ENCODE peak calls at places on chromosome 9, in ten cellular contexts. P, B, D, V, K, L, W, U, A and Q are unnamed samples.

GRCh38 chr9:101639301-101639700 is 44.5 kb upstream of the PPP3R2 start:
- DNase-seq in P (no peak), B (no peak), D (no peak), V (no peak), K (no peak), L (peak; percentile 3), W (no peak), U (no peak), A (no peak), Q (no peak)

GRCh38 chr9:114112778-114113585 is 13.9 kb upstream of the KIF12 start:
- DNase-seq in P (peak; percentile 70), B (peak; percentile 83), D (no peak), V (no peak), K (peak; percentile 95), L (peak; percentile 64), W (no peak), U (peak; percentile 75), A (peak; percentile 26), Q (peak; percentile 97)

GRCh38 chr9:96217756-96218693 is 84.0 kb downstream of the HSD17B3 start:
- DNase-seq in P (peak; percentile 77), B (peak; percentile 69), D (peak; percentile 89), V (peak; percentile 57), K (peak; percentile 93), L (peak; percentile 73), W (peak; percentile 56), U (peak; percentile 30), A (peak; percentile 27), Q (peak; percentile 94)

GRCh38 chr9:128635266-128636023 is 21.2 kb downstream of the DYNC2I2 start:
- DNase-seq in P (peak; percentile 95), B (peak; percentile 90), D (peak; percentile 99), V (no peak), K (peak; percentile 96), L (peak; percentile 94), W (peak; percentile 93), U (peak; percentile 94), A (no peak), Q (peak; percentile 95)

GRCh38 chr9:129436751-129437625 is 183.9 kb downstream of the C9orf50 start:
- DNase-seq in P (peak; percentile 74), B (peak; percentile 67), D (peak; percentile 53), V (no peak), K (peak; percentile 91), L (peak; percentile 50), W (no peak), U (peak; percentile 57), A (peak; percentile 31), Q (peak; percentile 75)

GRCh38 chr9:108278341-108278740 is 577.4 kb downstream of the ACTL7B start:
- DNase-seq in P (no peak), B (no peak), D (no peak), V (no peak), K (no peak), L (peak; percentile 36), W (no peak), U (no peak), A (no peak), Q (no peak)

GRCh38 chr9:131833906-131834305 is 94.0 kb upstream of the RAPGEF1 start:
- DNase-seq in P (no peak), B (no peak), D (no peak), V (no peak), K (no peak), L (peak; percentile 8), W (no peak), U (peak; percentile 18), A (no peak), Q (no peak)

GRCh38 chr9:123453904-123454321 is 97.9 kb downstream of the CRB2 start:
- DNase-seq in P (no peak), B (no peak), D (no peak), V (no peak), K (no peak), L (no peak), W (no peak), U (no peak), A (no peak), Q (peak; percentile 93)

GRCh38 chr9:13361076-13361475 is 81.6 kb upstream of the MPDZ start:
- DNase-seq in P (no peak), B (no peak), D (no peak), V (no peak), K (no peak), L (no peak), W (no peak), U (no peak), A (no peak), Q (no peak)

GRCh38 chr9:13358128-13358527 is 78.6 kb upstream of the MPDZ start:
- DNase-seq in P (no peak), B (no peak), D (peak; percentile 66), V (no peak), K (no peak), L (peak; percentile 85), W (no peak), U (peak; percentile 92), A (no peak), Q (no peak)

GRCh38 chr9:13354733-13355132 is 75.2 kb upstream of the MPDZ start:
- DNase-seq in P (no peak), B (no peak), D (no peak), V (no peak), K (no peak), L (peak; percentile 8), W (no peak), U (peak; percentile 29), A (no peak), Q (no peak)

GRCh38 chr9:13364271-13364670 is 84.8 kb upstream of the MPDZ start:
- DNase-seq in P (no peak), B (no peak), D (no peak), V (no peak), K (no peak), L (no peak), W (no peak), U (no peak), A (no peak), Q (no peak)

GRCh38 chr9:13360188-13360587 is 80.7 kb upstream of the MPDZ start:
- DNase-seq in P (no peak), B (no peak), D (peak; percentile 78), V (no peak), K (no peak), L (no peak), W (no peak), U (no peak), A (no peak), Q (no peak)
- H3K4me1 ChIP-seq in P (no peaks in the 10 kb centered on the region), B (peaks cover 3% of the 10 kb centered on the region), D (no peaks in the 10 kb centered on the region), V (no peaks in the 10 kb centered on the region), K (no peaks in the 10 kb centered on the region), L (peaks cover 3% of the 10 kb centered on the region), W (no peaks in the 10 kb centered on the region), U (peaks cover 1% of the 10 kb centered on the region), A (no peaks in the 10 kb centered on the region), Q (no peaks in the 10 kb centered on the region)

GRCh38 chr9:136031094-136031493 is 64.0 kb downstream of the NACC2 start:
- DNase-seq in P (no peak), B (no peak), D (no peak), V (no peak), K (no peak), L (no peak), W (no peak), U (no peak), A (no peak), Q (no peak)

GRCh38 chr9:136036050-136036449 is 59.0 kb downstream of the NACC2 start:
- DNase-seq in P (no peak), B (no peak), D (no peak), V (no peak), K (no peak), L (no peak), W (no peak), U (peak; percentile 27), A (no peak), Q (no peak)

GRCh38 chr9:136028760-136029470 is 66.2 kb downstream of the NACC2 start:
- DNase-seq in P (peak; percentile 35), B (peak; percentile 7), D (no peak), V (no peak), K (no peak), L (no peak), W (no peak), U (no peak), A (no peak), Q (no peak)

GRCh38 chr9:136029556-136029955 is 65.5 kb downstream of the NACC2 start:
- DNase-seq in P (no peak), B (peak; percentile 12), D (no peak), V (no peak), K (no peak), L (no peak), W (no peak), U (no peak), A (no peak), Q (no peak)

DNA sequence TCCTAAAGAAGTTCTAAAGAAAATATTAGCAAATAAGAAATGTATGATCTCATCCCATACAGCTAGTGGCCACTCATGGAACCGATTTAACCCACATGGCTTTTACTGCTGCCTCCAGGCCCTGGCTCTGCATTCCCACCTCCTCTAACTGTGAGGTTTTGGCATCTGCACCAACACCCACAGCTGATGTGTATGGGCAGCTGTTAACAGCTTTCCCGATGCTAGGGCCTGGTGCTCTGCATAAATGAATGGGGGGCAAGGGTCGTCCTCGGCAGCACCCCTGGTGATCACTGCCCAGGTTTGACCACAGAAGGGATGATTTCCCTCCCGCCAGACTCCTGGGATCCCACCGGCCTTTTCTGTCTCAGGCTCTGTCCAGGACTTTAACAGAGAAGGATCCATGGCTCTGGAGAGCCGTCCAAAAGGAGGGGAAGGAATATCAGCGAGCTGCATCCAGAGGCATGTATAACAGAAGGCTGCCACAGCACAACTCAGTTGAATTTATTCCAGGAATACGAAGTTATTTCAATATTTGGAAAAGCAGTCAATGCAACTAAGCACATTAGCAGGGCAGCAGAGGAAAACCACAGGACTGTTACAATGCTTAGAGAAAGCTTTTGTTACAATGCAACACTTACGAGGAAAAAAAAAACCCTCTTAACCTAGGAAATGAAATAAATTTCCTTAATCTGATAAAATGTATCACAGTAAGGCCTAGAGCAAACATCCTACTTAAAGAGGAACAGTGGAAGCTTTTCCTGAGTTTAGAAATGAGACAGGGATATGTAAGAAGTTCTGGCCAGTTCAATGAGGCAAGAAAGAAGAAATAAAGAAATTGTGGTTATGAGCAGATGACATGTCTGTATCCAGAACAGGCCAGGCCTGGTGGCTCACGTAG is 63.1 kb downstream of the NACC2 start:
- DNase-seq in P (peak; percentile 36), B (peak; percentile 6), D (no peak), V (no peak), K (no peak), L (no peak), W (no peak), U (peak; percentile 52), A (no peak), Q (no peak)
- H3K4me1 ChIP-seq in P (peaks cover 29% of the 10 kb centered on the region), B (peaks cover 42% of the 10 kb centered on the region), D (no peaks in the 10 kb centered on the region), V (no peaks in the 10 kb centered on the region), K (no peaks in the 10 kb centered on the region), L (no peaks in the 10 kb centered on the region), W (no peaks in the 10 kb centered on the region), U (peaks cover 6% of the 10 kb centered on the region), A (no peaks in the 10 kb centered on the region), Q (no peaks in the 10 kb centered on the region)

GRCh38 chr9:87581513-87581912 is 83.8 kb downstream of the DAPK1 start:
- DNase-seq in P (no peak), B (no peak), D (no peak), V (no peak), K (no peak), L (peak; percentile 88), W (no peak), U (no peak), A (no peak), Q (no peak)
- H3K4me1 ChIP-seq in P (peaks cover 46% of the 10 kb centered on the region), B (peaks cover 4% of the 10 kb centered on the region), D (peaks cover 10% of the 10 kb centered on the region), V (no peaks in the 10 kb centered on the region), K (no peaks in the 10 kb centered on the region), L (no peaks in the 10 kb centered on the region), W (no peaks in the 10 kb centered on the region), U (peaks cover 2% of the 10 kb centered on the region), A (peaks cover 4% of the 10 kb centered on the region), Q (peaks cover 5% of the 10 kb centered on the region)

DNA sequence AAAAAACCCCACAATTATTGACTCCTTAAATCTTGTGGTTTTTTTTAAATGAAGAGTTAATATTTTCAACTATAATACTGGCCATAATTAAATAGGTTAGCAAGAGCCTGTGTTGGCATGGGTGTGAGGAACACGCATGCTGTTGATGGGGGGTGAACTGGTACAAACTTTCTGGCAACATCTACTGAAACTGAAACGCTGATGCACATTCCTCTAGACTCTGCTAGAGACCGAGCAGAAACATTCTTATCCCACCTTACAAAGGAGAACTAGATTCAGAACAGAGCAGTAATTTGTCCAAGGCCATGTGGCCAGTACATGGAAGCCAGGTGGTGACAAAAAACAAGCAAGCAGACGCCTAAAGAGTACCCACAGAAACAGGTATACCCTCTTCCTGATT is 2.4 kb downstream of the BICD2 start:
- DNase-seq in P (no peak), B (no peak), D (no peak), V (no peak), K (no peak), L (no peak), W (no peak), U (no peak), A (no peak), Q (no peak)
- H3K4me1 ChIP-seq in P (peaks cover 55% of the 10 kb centered on the region), B (peaks cover 53% of the 10 kb centered on the region), D (peaks cover 14% of the 10 kb centered on the region), V (peaks cover 35% of the 10 kb centered on the region), K (no peaks in the 10 kb centered on the region), L (peaks cover 11% of the 10 kb centered on the region), W (peaks cover 17% of the 10 kb centered on the region), U (peaks cover 11% of the 10 kb centered on the region), A (no peaks in the 10 kb centered on the region), Q (peaks cover 24% of the 10 kb centered on the region)